ENCODE peak calls at places on chromosomes 6 and 20, in ten cellular contexts. One of them, this sample, is unnamed.

GRCh38 chr6:12760911-12761310 is 44.3 kb downstream of the PHACTR1 start:
- DNase-seq in small intestine: no peak
- DNase-seq in brain microvascular endothelial cell: no peak
- DNase-seq in uterus: no peak
- DNase-seq in SJSA1: no peak
- DNase-seq in mammary epithelial cell: no peak
- DNase-seq in colonic mucosa: no peak
- DNase-seq in mesenchymal stem cell: no peak
- DNase-seq in fibroblast of lung: no peak
- DNase-seq in heart left ventricle: no peak
- DNase-seq in this sample: no peak

GRCh38 chr6:38973178-38974057 is 75.2 kb upstream of the GLP1R start:
- DNase-seq in small intestine: peak; percentile 66
- DNase-seq in brain microvascular endothelial cell: peak; percentile 74
- DNase-seq in uterus: no peak
- DNase-seq in SJSA1: no peak
- DNase-seq in mammary epithelial cell: peak; percentile 83
- DNase-seq in colonic mucosa: no peak
- DNase-seq in mesenchymal stem cell: peak; percentile 66
- DNase-seq in fibroblast of lung: peak; percentile 78
- DNase-seq in heart left ventricle: no peak
- DNase-seq in this sample: no peak

GRCh38 chr6:5088780-5089179 is 3.6 kb downstream of the PPP1R3G start:
- DNase-seq in small intestine: no peak
- DNase-seq in brain microvascular endothelial cell: no peak
- DNase-seq in uterus: no peak
- DNase-seq in SJSA1: no peak
- DNase-seq in mammary epithelial cell: no peak
- DNase-seq in colonic mucosa: no peak
- DNase-seq in mesenchymal stem cell: no peak
- DNase-seq in fibroblast of lung: no peak
- DNase-seq in heart left ventricle: no peak
- DNase-seq in this sample: no peak

GRCh38 chr6:167475947-167476346 is 151.1 kb downstream of the TTLL2 start:
- DNase-seq in small intestine: no peak
- DNase-seq in brain microvascular endothelial cell: no peak
- DNase-seq in uterus: no peak
- DNase-seq in SJSA1: no peak
- DNase-seq in mammary epithelial cell: no peak
- DNase-seq in colonic mucosa: no peak
- DNase-seq in mesenchymal stem cell: no peak
- DNase-seq in fibroblast of lung: no peak
- DNase-seq in heart left ventricle: no peak
- DNase-seq in this sample: no peak

GRCh38 chr6:37515712-37516075 is 16.0 kb upstream of the CCDC167 start:
- DNase-seq in small intestine: no peak
- DNase-seq in brain microvascular endothelial cell: no peak
- DNase-seq in uterus: no peak
- DNase-seq in SJSA1: no peak
- DNase-seq in mammary epithelial cell: no peak
- DNase-seq in colonic mucosa: no peak
- DNase-seq in mesenchymal stem cell: no peak
- DNase-seq in fibroblast of lung: no peak
- DNase-seq in heart left ventricle: no peak
- DNase-seq in this sample: no peak

GRCh38 chr6:14984454-14984853 is 261.4 kb upstream of the JARID2 start:
- DNase-seq in small intestine: peak; percentile 93
- DNase-seq in brain microvascular endothelial cell: no peak
- DNase-seq in uterus: no peak
- DNase-seq in SJSA1: no peak
- DNase-seq in mammary epithelial cell: no peak
- DNase-seq in colonic mucosa: peak; percentile 70
- DNase-seq in mesenchymal stem cell: peak; percentile 79
- DNase-seq in fibroblast of lung: peak; percentile 27
- DNase-seq in heart left ventricle: no peak
- DNase-seq in this sample: no peak

GRCh38 chr6:10555625-10556309 is 34.6 kb downstream of the GCNT2 start:
- DNase-seq in small intestine: no peak
- DNase-seq in brain microvascular endothelial cell: peak; percentile 23
- DNase-seq in uterus: no peak
- DNase-seq in SJSA1: peak; percentile 58
- DNase-seq in mammary epithelial cell: peak; percentile 46
- DNase-seq in colonic mucosa: peak; percentile 55
- DNase-seq in mesenchymal stem cell: peak; percentile 53
- DNase-seq in fibroblast of lung: peak; percentile 46
- DNase-seq in heart left ventricle: peak; percentile 85
- DNase-seq in this sample: peak; percentile 94

GRCh38 chr6:118968416-118968815 is 33.5 kb upstream of the MCM9 start:
- DNase-seq in small intestine: peak; percentile 51
- DNase-seq in brain microvascular endothelial cell: no peak
- DNase-seq in uterus: no peak
- DNase-seq in SJSA1: no peak
- DNase-seq in mammary epithelial cell: peak; percentile 4
- DNase-seq in colonic mucosa: no peak
- DNase-seq in mesenchymal stem cell: peak; percentile 28
- DNase-seq in fibroblast of lung: peak; percentile 61
- DNase-seq in heart left ventricle: no peak
- DNase-seq in this sample: no peak

GRCh38 chr6:163199371-163199770 is 215.1 kb upstream of the QKI start:
- DNase-seq in small intestine: no peak
- DNase-seq in brain microvascular endothelial cell: no peak
- DNase-seq in uterus: no peak
- DNase-seq in SJSA1: no peak
- DNase-seq in mammary epithelial cell: no peak
- DNase-seq in colonic mucosa: no peak
- DNase-seq in mesenchymal stem cell: no peak
- DNase-seq in fibroblast of lung: no peak
- DNase-seq in heart left ventricle: no peak
- DNase-seq in this sample: peak; percentile 90

GRCh38 chr20:3932277-3933073 is 43.3 kb downstream of the PANK2 start:
- DNase-seq in small intestine: peak; percentile 69
- DNase-seq in brain microvascular endothelial cell: no peak
- DNase-seq in uterus: no peak
- DNase-seq in SJSA1: no peak
- DNase-seq in mammary epithelial cell: no peak
- DNase-seq in colonic mucosa: no peak
- DNase-seq in mesenchymal stem cell: peak; percentile 55
- DNase-seq in fibroblast of lung: peak; percentile 49
- DNase-seq in heart left ventricle: no peak
- DNase-seq in this sample: no peak
- H3K27ac ChIP-seq in small intestine: no peak overlapping the region
- H3K27ac ChIP-seq in brain microvascular endothelial cell: no peak overlapping the region
- H3K27ac ChIP-seq in uterus: peak overlapping the region; percentile 74
- H3K27ac ChIP-seq in SJSA1: no peak overlapping the region
- H3K27ac ChIP-seq in mammary epithelial cell: no peak overlapping the region
- H3K27ac ChIP-seq in colonic mucosa: no peak overlapping the region
- H3K27ac ChIP-seq in mesenchymal stem cell: no peak overlapping the region
- H3K27ac ChIP-seq in fibroblast of lung: peak overlapping the region; percentile 79
- H3K27ac ChIP-seq in heart left ventricle: peak overlapping the region; percentile 76
- H3K27ac ChIP-seq in this sample: peak overlapping the region; percentile 70

DNA sequence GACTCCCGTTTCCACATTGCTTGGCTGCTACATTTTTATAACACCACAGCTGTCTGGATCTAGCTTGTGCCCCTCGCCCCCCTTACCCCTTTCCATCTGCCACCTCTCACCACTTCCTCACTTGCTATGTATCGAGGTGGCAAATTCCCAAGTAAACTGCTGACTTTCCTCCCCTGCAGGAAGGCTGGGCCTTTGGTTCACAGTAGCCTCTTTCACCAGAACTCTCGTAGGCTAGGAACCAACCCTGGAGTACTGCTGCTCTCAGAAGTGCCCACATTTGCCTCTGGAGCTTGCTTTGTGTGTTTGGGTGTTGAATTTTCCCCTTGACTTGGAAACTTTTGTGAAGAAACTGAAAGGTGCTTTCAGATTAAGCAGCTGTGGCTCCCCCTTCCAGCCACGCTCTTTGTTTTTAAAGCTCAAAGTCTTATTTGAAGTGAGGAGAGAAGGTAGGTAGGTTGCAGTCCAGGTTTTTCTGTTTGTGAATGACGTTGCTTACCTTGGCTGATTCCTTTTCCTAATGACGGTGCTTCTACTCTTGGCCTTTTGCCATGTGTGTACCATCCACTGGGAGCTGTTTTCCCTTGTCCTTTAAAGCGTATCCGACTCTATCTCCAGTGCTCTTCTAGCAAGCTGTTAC is 90.4 kb downstream of the CARMIL1 start:
- DNase-seq in small intestine: peak; percentile 78
- DNase-seq in brain microvascular endothelial cell: no peak
- DNase-seq in uterus: no peak
- DNase-seq in SJSA1: no peak
- DNase-seq in mammary epithelial cell: peak; percentile 17
- DNase-seq in colonic mucosa: peak; percentile 48
- DNase-seq in mesenchymal stem cell: no peak
- DNase-seq in fibroblast of lung: peak; percentile 27
- DNase-seq in heart left ventricle: peak; percentile 57
- DNase-seq in this sample: peak; percentile 80
- H3K27ac ChIP-seq in small intestine: peak overlapping the region; percentile 34
- H3K27ac ChIP-seq in brain microvascular endothelial cell: no peak overlapping the region
- H3K27ac ChIP-seq in uterus: no peak overlapping the region
- H3K27ac ChIP-seq in SJSA1: no peak overlapping the region
- H3K27ac ChIP-seq in mammary epithelial cell: peak overlapping the region; percentile 47
- H3K27ac ChIP-seq in colonic mucosa: peak overlapping the region; percentile 54
- H3K27ac ChIP-seq in mesenchymal stem cell: no peak overlapping the region
- H3K27ac ChIP-seq in fibroblast of lung: no peak overlapping the region
- H3K27ac ChIP-seq in heart left ventricle: peak overlapping the region; percentile 49
- H3K27ac ChIP-seq in this sample: peak overlapping the region; percentile 51

GRCh38 chr6:136752554-136752953 is 39.7 kb downstream of the MAP3K5 start:
- DNase-seq in small intestine: peak; percentile 94
- DNase-seq in brain microvascular endothelial cell: no peak
- DNase-seq in uterus: no peak
- DNase-seq in SJSA1: no peak
- DNase-seq in mammary epithelial cell: no peak
- DNase-seq in colonic mucosa: peak; percentile 65
- DNase-seq in mesenchymal stem cell: no peak
- DNase-seq in fibroblast of lung: no peak
- DNase-seq in heart left ventricle: no peak
- DNase-seq in this sample: no peak

GRCh38 chr6:136750821-136751220 is 41.5 kb downstream of the MAP3K5 start:
- DNase-seq in small intestine: no peak
- DNase-seq in brain microvascular endothelial cell: no peak
- DNase-seq in uterus: no peak
- DNase-seq in SJSA1: no peak
- DNase-seq in mammary epithelial cell: no peak
- DNase-seq in colonic mucosa: no peak
- DNase-seq in mesenchymal stem cell: no peak
- DNase-seq in fibroblast of lung: no peak
- DNase-seq in heart left ventricle: no peak
- DNase-seq in this sample: no peak

GRCh38 chr6:136753624-136754023 is 38.7 kb downstream of the MAP3K5 start:
- DNase-seq in small intestine: peak; percentile 55
- DNase-seq in brain microvascular endothelial cell: no peak
- DNase-seq in uterus: no peak
- DNase-seq in SJSA1: no peak
- DNase-seq in mammary epithelial cell: peak; percentile 64
- DNase-seq in colonic mucosa: no peak
- DNase-seq in mesenchymal stem cell: no peak
- DNase-seq in fibroblast of lung: no peak
- DNase-seq in heart left ventricle: no peak
- DNase-seq in this sample: no peak

GRCh38 chr6:136751991-136752390 is 40.3 kb downstream of the MAP3K5 start:
- DNase-seq in small intestine: no peak
- DNase-seq in brain microvascular endothelial cell: no peak
- DNase-seq in uterus: no peak
- DNase-seq in SJSA1: no peak
- DNase-seq in mammary epithelial cell: no peak
- DNase-seq in colonic mucosa: peak; percentile 19
- DNase-seq in mesenchymal stem cell: no peak
- DNase-seq in fibroblast of lung: no peak
- DNase-seq in heart left ventricle: no peak
- DNase-seq in this sample: no peak

DNA sequence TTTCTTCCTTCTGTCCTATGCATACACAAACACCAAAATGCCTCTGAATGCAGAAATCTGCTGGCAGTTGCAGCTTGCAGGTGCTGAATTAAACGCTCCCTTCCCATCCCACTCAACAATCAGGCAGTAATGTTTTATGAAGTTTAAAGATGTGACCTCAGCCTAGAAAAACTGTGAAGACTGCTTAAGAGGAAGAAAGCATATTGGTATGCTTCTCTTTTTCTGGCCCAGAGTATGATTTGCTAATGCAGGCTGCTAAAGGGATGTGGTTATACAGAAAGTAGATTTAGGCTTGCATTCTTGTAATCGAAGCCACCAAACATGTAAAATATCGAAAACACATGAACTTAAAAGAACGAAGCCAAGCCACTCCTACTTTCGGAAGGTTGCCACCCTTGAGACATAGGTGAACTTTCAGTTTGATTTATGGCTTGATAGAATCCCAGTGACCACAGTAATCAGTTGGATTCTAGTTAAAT is 40.8 kb downstream of the MAP3K5 start:
- DNase-seq in small intestine: peak; percentile 68
- DNase-seq in brain microvascular endothelial cell: no peak
- DNase-seq in uterus: no peak
- DNase-seq in SJSA1: no peak
- DNase-seq in mammary epithelial cell: no peak
- DNase-seq in colonic mucosa: peak; percentile 45
- DNase-seq in mesenchymal stem cell: no peak
- DNase-seq in fibroblast of lung: no peak
- DNase-seq in heart left ventricle: no peak
- DNase-seq in this sample: no peak
- H3K27ac ChIP-seq in small intestine: peak overlapping the region; percentile 85
- H3K27ac ChIP-seq in brain microvascular endothelial cell: no peak overlapping the region
- H3K27ac ChIP-seq in uterus: peak overlapping the region; percentile 42
- H3K27ac ChIP-seq in SJSA1: no peak overlapping the region
- H3K27ac ChIP-seq in mammary epithelial cell: no peak overlapping the region
- H3K27ac ChIP-seq in colonic mucosa: peak overlapping the region; percentile 71
- H3K27ac ChIP-seq in mesenchymal stem cell: no peak overlapping the region
- H3K27ac ChIP-seq in fibroblast of lung: no peak overlapping the region
- H3K27ac ChIP-seq in heart left ventricle: peak overlapping the region; percentile 61
- H3K27ac ChIP-seq in this sample: no peak overlapping the region

GRCh38 chr6:134449781-134450180 is 131.9 kb upstream of the SGK1 start:
- DNase-seq in small intestine: no peak
- DNase-seq in brain microvascular endothelial cell: no peak
- DNase-seq in uterus: no peak
- DNase-seq in SJSA1: no peak
- DNase-seq in mammary epithelial cell: no peak
- DNase-seq in colonic mucosa: no peak
- DNase-seq in mesenchymal stem cell: no peak
- DNase-seq in fibroblast of lung: peak; percentile 88
- DNase-seq in heart left ventricle: no peak
- DNase-seq in this sample: no peak

GRCh38 chr6:134447883-134448387 is 130.0 kb upstream of the SGK1 start:
- DNase-seq in small intestine: no peak
- DNase-seq in brain microvascular endothelial cell: peak; percentile 78
- DNase-seq in uterus: no peak
- DNase-seq in SJSA1: no peak
- DNase-seq in mammary epithelial cell: peak; percentile 97
- DNase-seq in colonic mucosa: no peak
- DNase-seq in mesenchymal stem cell: no peak
- DNase-seq in fibroblast of lung: peak; percentile 97
- DNase-seq in heart left ventricle: no peak
- DNase-seq in this sample: no peak

GRCh38 chr6:134446901-134447300 is 129.0 kb upstream of the SGK1 start:
- DNase-seq in small intestine: no peak
- DNase-seq in brain microvascular endothelial cell: no peak
- DNase-seq in uterus: no peak
- DNase-seq in SJSA1: no peak
- DNase-seq in mammary epithelial cell: peak; percentile 41
- DNase-seq in colonic mucosa: no peak
- DNase-seq in mesenchymal stem cell: no peak
- DNase-seq in fibroblast of lung: peak; percentile 42
- DNase-seq in heart left ventricle: no peak
- DNase-seq in this sample: no peak

GRCh38 chr6:134447423-134447822 is 129.5 kb upstream of the SGK1 start:
- DNase-seq in small intestine: no peak
- DNase-seq in brain microvascular endothelial cell: no peak
- DNase-seq in uterus: no peak
- DNase-seq in SJSA1: no peak
- DNase-seq in mammary epithelial cell: peak; percentile 59
- DNase-seq in colonic mucosa: no peak
- DNase-seq in mesenchymal stem cell: no peak
- DNase-seq in fibroblast of lung: peak; percentile 77
- DNase-seq in heart left ventricle: no peak
- DNase-seq in this sample: no peak

GRCh38 chr6:134449004-134449403 is 131.1 kb upstream of the SGK1 start:
- DNase-seq in small intestine: no peak
- DNase-seq in brain microvascular endothelial cell: no peak
- DNase-seq in uterus: no peak
- DNase-seq in SJSA1: no peak
- DNase-seq in mammary epithelial cell: no peak
- DNase-seq in colonic mucosa: no peak
- DNase-seq in mesenchymal stem cell: no peak
- DNase-seq in fibroblast of lung: no peak
- DNase-seq in heart left ventricle: no peak
- DNase-seq in this sample: no peak
- H3K27ac ChIP-seq in small intestine: no peak overlapping the region
- H3K27ac ChIP-seq in brain microvascular endothelial cell: peak overlapping the region; percentile 63
- H3K27ac ChIP-seq in uterus: no peak overlapping the region
- H3K27ac ChIP-seq in SJSA1: no peak overlapping the region
- H3K27ac ChIP-seq in mammary epithelial cell: peak overlapping the region; percentile 94
- H3K27ac ChIP-seq in colonic mucosa: no peak overlapping the region
- H3K27ac ChIP-seq in mesenchymal stem cell: no peak overlapping the region
- H3K27ac ChIP-seq in fibroblast of lung: peak overlapping the region; percentile 65
- H3K27ac ChIP-seq in heart left ventricle: no peak overlapping the region
- H3K27ac ChIP-seq in this sample: no peak overlapping the region

This sample was measured in esophagus muscularis mucosa.